ENCODE peak calls at places on chromosome 10, in seven cellular contexts. S, N, D, B, U, L and C are unnamed samples.

GRCh38 chr10:9209105-9209798 is 1154.8 kb downstream of the GATA3 start:
- DNase-seq in S (peak; percentile 66), N (peak; percentile 15), D (peak; percentile 60), B (peak; percentile 33), U (peak; percentile 62), L (peak; percentile 36), C (no peak)

GRCh38 chr10:72007246-72007892 is 43.2 kb downstream of the CHST3 start:
- DNase-seq in S (no peak), N (no peak), D (no peak), B (no peak), U (no peak), L (no peak), C (peak; percentile 36)

GRCh38 chr10:45372251-45372951 is 1.6 kb upstream of the ALOX5 start:
- DNase-seq in S (no peak), N (no peak), D (no peak), B (no peak), U (no peak), L (no peak), C (peak; percentile 66)

GRCh38 chr10:110357252-110357780 is 52.6 kb upstream of the SMNDC1 start:
- DNase-seq in S (peak; percentile 61), N (peak; percentile 98), D (peak; percentile 99), B (peak; percentile 34), U (peak; percentile 98), L (peak; percentile 97), C (peak; percentile 97)

GRCh38 chr10:100370976-100371706 is 24.1 kb downstream of the SCD start:
- DNase-seq in S (peak; percentile 82), N (peak; percentile 90), D (peak; percentile 87), B (peak; percentile 93), U (peak; percentile 93), L (peak; percentile 94), C (peak; percentile 83)

GRCh38 chr10:19021162-19021561 is 27.4 kb upstream of the MALRD1 start:
- DNase-seq in S (no peak), N (no peak), D (no peak), B (no peak), U (no peak), L (no peak), C (no peak)

GRCh38 chr10:8130973-8131911 is 76.8 kb downstream of the GATA3 start:
- DNase-seq in S (peak; percentile 86), N (peak; percentile 82), D (peak; percentile 15), B (peak; percentile 37), U (peak; percentile 4), L (peak; percentile 87), C (no peak)

GRCh38 chr10:89115876-89116627 is 91.1 kb downstream of the CH25H start:
- DNase-seq in S (peak; percentile 46), N (peak; percentile 69), D (peak; percentile 58), B (peak; percentile 40), U (peak; percentile 92), L (peak; percentile 79), C (peak; percentile 87)

GRCh38 chr10:14296081-14296709 is 34.5 kb downstream of the FRMD4A start:
- DNase-seq in S (no peak), N (peak; percentile 25), D (no peak), B (no peak), U (no peak), L (peak; percentile 42), C (peak; percentile 31)

GRCh38 chr10:11797847-11798633 is 25.1 kb upstream of the PROSER2 start:
- DNase-seq in S (no peak), N (no peak), D (no peak), B (no peak), U (no peak), L (no peak), C (no peak)

GRCh38 chr10:11907914-11908313 is 84.8 kb downstream of the PROSER2 start:
- DNase-seq in S (no peak), N (no peak), D (no peak), B (no peak), U (no peak), L (no peak), C (peak; percentile 41)

GRCh38 chr10:124710266-124710881 is 33.8 kb downstream of the FAM53B start:
- DNase-seq in S (no peak), N (no peak), D (no peak), B (no peak), U (no peak), L (no peak), C (peak; percentile 37)

GRCh38 chr10:74822101-74822500 is 4.3 kb upstream of the KAT6B start:
- DNase-seq in S (peak; percentile 98), N (no peak), D (peak; percentile 24), B (no peak), U (peak; percentile 27), L (no peak), C (no peak)

GRCh38 chr10:87861566-87861952 is 1.8 kb downstream of the KLLN start:
- DNase-seq in S (peak; percentile 84), N (peak; percentile 84), D (peak; percentile 89), B (no peak), U (peak; percentile 94), L (peak; percentile 88), C (peak; percentile 87)

GRCh38 chr10:99328579-99329237 is 448 bp upstream of the CNNM1 start:
- DNase-seq in S (peak; percentile 54), N (no peak), D (peak; percentile 7), B (no peak), U (peak; percentile 64), L (no peak), C (peak; percentile 69)

GRCh38 chr10:59859570-59859969 is 46.8 kb downstream of the CCDC6 start:
- DNase-seq in S (no peak), N (no peak), D (no peak), B (no peak), U (no peak), L (no peak), C (no peak)
- H3K4me2 ChIP-seq in S (no peak overlapping the region), N (no peak overlapping the region), D (no peak overlapping the region), B (no peak overlapping the region), U (no peak overlapping the region), L (no peak overlapping the region), C (no peak overlapping the region)

DNA sequence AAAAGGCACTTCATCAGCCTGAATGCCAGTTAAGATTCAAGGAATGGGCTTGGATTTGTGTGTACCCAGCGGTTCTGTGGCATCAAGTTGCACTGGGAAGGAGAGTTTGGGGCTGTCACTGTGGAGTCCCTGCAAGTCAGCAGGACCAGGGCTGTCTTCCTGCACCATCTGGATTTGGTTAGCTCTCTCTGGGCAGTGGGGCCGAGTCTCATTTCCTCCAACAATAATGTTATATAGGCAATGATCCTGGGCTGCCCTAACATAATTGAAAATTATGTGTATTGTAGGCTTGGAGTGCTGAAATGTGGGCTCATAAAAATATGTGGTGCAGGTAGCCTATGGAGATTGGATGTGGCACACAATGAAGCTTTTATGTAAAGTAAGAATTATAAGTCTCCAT is 87.2 kb downstream of the TCF7L2 start:
- DNase-seq in S (no peak), N (no peak), D (no peak), B (no peak), U (no peak), L (no peak), C (no peak)
- H4K20me1 ChIP-seq in S (peaks cover 10% of the 10 kb centered on the region), N (peaks cover 68% of the 10 kb centered on the region), D (peaks cover 14% of the 10 kb centered on the region), B (peaks cover 51% of the 10 kb centered on the region), U (peaks cover 3% of the 10 kb centered on the region), L (no peaks in the 10 kb centered on the region), C (no peaks in the 10 kb centered on the region)

GRCh38 chr10:128896183-128896805 is 570.7 kb upstream of the MGMT start:
- DNase-seq in S (no peak), N (no peak), D (no peak), B (no peak), U (no peak), L (no peak), C (no peak)

GRCh38 chr10:128898133-128898915 is 568.7 kb upstream of the MGMT start:
- DNase-seq in S (no peak), N (no peak), D (no peak), B (no peak), U (no peak), L (no peak), C (no peak)

GRCh38 chr10:128897414-128897928 is 569.6 kb upstream of the MGMT start:
- DNase-seq in S (no peak), N (no peak), D (no peak), B (no peak), U (no peak), L (no peak), C (no peak)

GRCh38 chr10:128895473-128895872 is 571.6 kb upstream of the MGMT start:
- DNase-seq in S (no peak), N (no peak), D (no peak), B (no peak), U (no peak), L (no peak), C (no peak)

GRCh38 chr10:128896964-128897363 is 570.1 kb upstream of the MGMT start:
- DNase-seq in S (no peak), N (no peak), D (no peak), B (no peak), U (no peak), L (no peak), C (no peak)
- H3K4me2 ChIP-seq in S (no peak overlapping the region), N (no peak overlapping the region), D (no peak overlapping the region), B (no peak overlapping the region), U (no peak overlapping the region), L (no peak overlapping the region), C (no peak overlapping the region)

DNA sequence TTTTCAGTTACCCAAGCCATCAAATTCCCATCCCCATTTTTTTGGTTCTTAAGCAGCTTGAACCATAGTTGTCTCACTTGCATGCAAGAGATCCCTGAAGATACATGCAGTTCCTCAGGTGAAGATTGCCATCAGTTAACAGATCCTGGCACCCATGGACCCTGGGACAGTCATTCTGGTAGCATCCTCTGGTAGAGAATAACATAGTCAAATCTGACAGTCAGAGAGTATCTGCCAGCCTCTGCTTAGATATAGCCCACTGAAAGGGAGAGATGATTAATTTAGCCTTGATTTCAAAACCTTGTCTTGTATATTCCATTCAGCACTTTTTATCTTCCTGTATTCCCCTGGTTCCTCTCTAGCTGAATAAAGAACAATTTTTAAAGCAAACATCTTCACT is 280.4 kb downstream of the KCNMA1 start:
- DNase-seq in S (no peak), N (no peak), D (no peak), B (no peak), U (peak; percentile 34), L (no peak), C (no peak)
- H4K20me1 ChIP-seq in S (no peaks in the 10 kb centered on the region), N (no peaks in the 10 kb centered on the region), D (no peaks in the 10 kb centered on the region), B (no peaks in the 10 kb centered on the region), U (no peaks in the 10 kb centered on the region), L (no peaks in the 10 kb centered on the region), C (no peaks in the 10 kb centered on the region)

GRCh38 chr10:62053860-62054259 is 152.4 kb downstream of the ARID5B start:
- DNase-seq in S (no peak), N (no peak), D (no peak), B (no peak), U (no peak), L (no peak), C (no peak)

GRCh38 chr10:62056219-62056618 is 154.7 kb downstream of the ARID5B start:
- DNase-seq in S (no peak), N (no peak), D (no peak), B (no peak), U (no peak), L (no peak), C (no peak)

GRCh38 chr10:62054825-62055224 is 153.3 kb downstream of the ARID5B start:
- DNase-seq in S (no peak), N (no peak), D (no peak), B (no peak), U (no peak), L (no peak), C (no peak)

GRCh38 chr10:62052276-62052675 is 150.8 kb downstream of the ARID5B start:
- DNase-seq in S (no peak), N (no peak), D (no peak), B (no peak), U (no peak), L (no peak), C (no peak)

DNA sequence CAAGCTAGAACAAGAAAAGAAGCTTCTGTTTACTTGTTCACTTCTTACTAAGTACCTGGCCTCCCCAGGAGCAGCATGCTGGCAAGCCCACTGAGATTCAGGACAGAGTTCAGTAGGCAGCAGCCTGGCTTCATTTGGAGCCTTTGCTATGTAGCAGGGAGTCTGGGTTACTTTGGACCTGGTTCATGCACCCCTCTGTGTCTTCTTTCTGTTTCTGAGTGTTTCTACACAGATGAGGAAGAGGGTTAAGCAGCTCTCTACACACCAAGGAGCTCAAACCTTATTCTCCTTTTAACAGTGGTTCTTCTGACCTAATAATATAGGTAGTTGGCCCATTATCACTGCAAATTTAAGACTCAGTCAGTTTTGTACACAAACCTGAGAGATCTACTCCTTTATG is 152.9 kb downstream of the ARID5B start:
- DNase-seq in S (no peak), N (no peak), D (no peak), B (no peak), U (no peak), L (no peak), C (no peak)
- H3K4me2 ChIP-seq in S (no peak overlapping the region), N (peak overlapping the region; percentile 91), D (peak overlapping the region; percentile 100), B (no peak overlapping the region), U (peak overlapping the region; percentile 87), L (peak overlapping the region; percentile 80), C (peak overlapping the region; percentile 88)